ENCODE peak calls at places on chromosomes 11 and 22, in five cellular contexts. H, I, D, V and B are unnamed samples.

GRCh38 chr11:96393753-96394348 is 4.0 kb downstream of the JRKL start:
- DNase-seq in H (no peak), I (peak; percentile 13), D (peak; percentile 66), V (no peak), B (peak; percentile 85)

GRCh38 chr11:112806876-112807275 is 154.3 kb upstream of the NCAM1 start:
- DNase-seq in H (no peak), I (no peak), D (no peak), V (no peak), B (no peak)

GRCh38 chr11:125070699-125071254 is 7.7 kb downstream of the SLC37A2 start:
- DNase-seq in H (no peak), I (no peak), D (peak; percentile 84), V (no peak), B (no peak)

GRCh38 chr22:49202226-49202625 is 625.4 kb downstream of the BRD1 start:
- DNase-seq in H (no peak), I (no peak), D (no peak), V (no peak), B (no peak)

GRCh38 chr11:102280237-102280833 is 36.9 kb upstream of the BIRC3 start:
- DNase-seq in H (no peak), I (no peak), D (no peak), V (no peak), B (no peak)

GRCh38 chr11:23540101-23540561 is 679.9 kb upstream of the CCDC179 start:
- DNase-seq in H (peak; percentile 54), I (peak; percentile 43), D (peak; percentile 53), V (no peak), B (peak; percentile 86)

GRCh38 chr11:73323464-73323863 is 15.4 kb downstream of the ARHGEF17 start:
- DNase-seq in H (no peak), I (no peak), D (peak; percentile 67), V (no peak), B (no peak)

GRCh38 chr11:77051511-77051910 is 15.3 kb upstream of the CAPN5 start:
- DNase-seq in H (no peak), I (no peak), D (no peak), V (no peak), B (no peak)

GRCh38 chr22:45233386-45233785 is 7.3 kb downstream of the KIAA0930 start:
- DNase-seq in H (no peak), I (no peak), D (no peak), V (no peak), B (no peak)

GRCh38 chr11:131924001-131924400 is 553.6 kb downstream of the NTM start:
- DNase-seq in H (no peak), I (no peak), D (no peak), V (no peak), B (no peak)

GRCh38 chr11:85756401-85757200 is 54.3 kb downstream of the SYTL2 start:
- DNase-seq in H (no peak), I (no peak), D (no peak), V (no peak), B (no peak)

DNA sequence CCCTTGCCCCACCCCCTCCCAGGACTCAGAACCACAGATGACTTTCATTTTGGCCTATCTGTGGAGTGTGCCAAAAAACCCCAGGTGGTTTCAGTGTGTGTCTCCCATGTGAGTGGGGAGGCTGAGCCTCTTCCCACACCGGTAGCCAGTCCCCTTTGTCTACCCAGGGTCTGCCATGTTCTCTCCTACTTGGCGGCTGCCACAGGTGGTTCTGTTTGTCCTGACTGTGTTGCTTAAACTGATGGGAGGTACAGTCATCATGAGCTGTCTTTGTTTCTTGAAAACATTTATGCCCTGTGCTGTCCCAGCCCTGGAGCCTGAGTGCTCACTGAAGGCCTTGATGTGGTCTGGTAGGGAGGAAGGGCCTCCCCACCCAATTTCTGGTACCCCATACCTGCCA is 39.7 kb upstream of the SUSD2 start:
- DNase-seq in H (no peak), I (no peak), D (peak; percentile 30), V (no peak), B (no peak)
- H3K36me3 ChIP-seq in H (no peaks in the 10 kb centered on the region), I (peaks cover 72% of the 10 kb centered on the region), D (no peaks in the 10 kb centered on the region), V (peaks cover 12% of the 10 kb centered on the region), B (no peaks in the 10 kb centered on the region)

GRCh38 chr22:27796829-27797792 is 4.4 kb downstream of the MN1 start:
- DNase-seq in H (no peak), I (no peak), D (no peak), V (no peak), B (no peak)
- H3K4me3 ChIP-seq in H (peak overlapping the region; percentile 3), I (no peak overlapping the region), D (no peak overlapping the region), V (no peak overlapping the region), B (no peak overlapping the region)

DNA sequence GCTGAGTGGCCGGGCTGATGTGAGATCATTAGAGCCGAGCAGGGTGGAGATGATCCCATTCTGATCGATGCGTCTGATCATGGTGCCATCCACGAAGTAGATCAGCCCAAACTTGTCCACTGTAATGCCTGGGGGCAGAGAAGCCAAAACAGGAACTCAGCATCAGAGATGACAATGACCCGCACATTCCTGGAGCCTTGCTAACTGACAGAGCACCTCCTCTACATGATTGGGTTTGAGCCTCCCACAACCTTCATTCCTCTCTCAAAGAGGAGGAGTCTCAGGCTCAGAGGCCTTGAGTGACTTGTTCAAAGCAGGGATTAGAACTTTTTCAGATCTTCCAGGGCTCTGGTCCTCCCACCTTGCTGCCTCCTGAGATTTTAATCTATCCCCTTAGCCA is 133.7 kb upstream of the NARS2 start:
- DNase-seq in H (no peak), I (no peak), D (no peak), V (no peak), B (no peak)
- H3K27me3 ChIP-seq in H (no peaks in the 10 kb centered on the region), I (peaks cover 8% of the 10 kb centered on the region), D (no peaks in the 10 kb centered on the region), V (no peaks in the 10 kb centered on the region), B (no peaks in the 10 kb centered on the region)

GRCh38 chr22:41841085-41841712 is 8.3 kb downstream of the SREBF2 start:
- DNase-seq in H (no peak), I (no peak), D (no peak), V (no peak), B (no peak)
- H3K36me3 ChIP-seq in H (peaks cover 9% of the 10 kb centered on the region), I (peaks cover 85% of the 10 kb centered on the region), D (peaks cover 14% of the 10 kb centered on the region), V (peaks cover 3% of the 10 kb centered on the region), B (peaks cover 46% of the 10 kb centered on the region)

DNA sequence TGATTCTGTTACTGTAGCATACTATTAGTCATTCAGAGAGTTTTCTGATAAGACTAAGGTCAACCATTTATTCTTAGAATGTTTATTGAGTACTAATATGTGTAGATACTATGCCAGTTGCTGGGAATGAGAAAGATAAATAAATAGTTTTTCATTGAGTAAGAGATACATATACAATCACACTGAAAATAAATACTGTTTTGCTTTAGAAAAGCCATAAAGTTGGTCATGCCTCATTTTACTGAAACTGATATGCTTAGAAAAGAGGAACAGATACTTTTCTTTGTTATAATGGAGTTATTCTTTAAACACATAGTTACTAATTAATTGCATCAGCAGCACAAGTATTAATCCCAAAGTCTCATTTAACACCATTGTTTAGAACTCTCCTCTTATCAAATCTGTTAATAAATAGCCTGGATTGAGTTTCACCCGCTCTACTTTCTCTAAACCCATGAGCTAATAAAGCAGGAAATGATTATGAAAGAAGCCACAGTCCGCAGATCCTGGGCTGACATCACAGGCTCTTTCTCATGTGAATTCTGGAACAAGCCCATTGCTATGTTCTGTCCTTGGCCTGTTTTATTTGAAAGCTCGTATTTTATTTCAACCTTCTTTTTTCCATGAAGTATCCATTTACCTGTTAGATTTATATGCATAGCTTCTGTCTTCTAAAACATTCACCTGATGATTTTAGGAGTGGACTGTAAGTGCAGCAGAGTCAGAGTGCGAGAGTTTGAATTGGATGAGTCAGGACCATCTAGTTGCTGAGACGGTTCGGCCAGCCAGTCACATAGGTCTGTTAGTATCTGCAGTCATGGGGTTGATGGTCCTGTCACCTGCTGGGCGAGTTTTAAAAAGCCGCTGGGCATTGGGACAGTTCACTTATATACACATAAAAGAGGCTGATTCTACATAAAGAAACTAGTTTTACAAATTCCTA is 35.5 kb downstream of the PIWIL4 start:
- DNase-seq in H (no peak), I (no peak), D (peak; percentile 88), V (no peak), B (peak; percentile 89)
- H3K4me3 ChIP-seq in H (no peak overlapping the region), I (no peak overlapping the region), D (no peak overlapping the region), V (no peak overlapping the region), B (no peak overlapping the region)

GRCh38 chr22:20236052-20236717 is 31.9 kb downstream of the RTN4R start:
- DNase-seq in H (no peak), I (no peak), D (no peak), V (no peak), B (no peak)

GRCh38 chr22:20235453-20235991 is 32.6 kb downstream of the RTN4R start:
- DNase-seq in H (no peak), I (no peak), D (no peak), V (no peak), B (no peak)

GRCh38 chr22:20238567-20239062 is 29.5 kb downstream of the RTN4R start:
- DNase-seq in H (peak; percentile 66), I (peak; percentile 82), D (no peak), V (peak; percentile 29), B (peak; percentile 91)

GRCh38 chr22:20239063-20239950 is 28.8 kb downstream of the RTN4R start:
- DNase-seq in H (no peak), I (no peak), D (no peak), V (no peak), B (no peak)

GRCh38 chr22:20237480-20238440 is 30.4 kb downstream of the RTN4R start:
- DNase-seq in H (no peak), I (peak; percentile 82), D (no peak), V (no peak), B (no peak)
- H3K27me3 ChIP-seq in H (no peaks in the 10 kb centered on the region), I (no peaks in the 10 kb centered on the region), D (no peaks in the 10 kb centered on the region), V (no peaks in the 10 kb centered on the region), B (no peaks in the 10 kb centered on the region)

DNA sequence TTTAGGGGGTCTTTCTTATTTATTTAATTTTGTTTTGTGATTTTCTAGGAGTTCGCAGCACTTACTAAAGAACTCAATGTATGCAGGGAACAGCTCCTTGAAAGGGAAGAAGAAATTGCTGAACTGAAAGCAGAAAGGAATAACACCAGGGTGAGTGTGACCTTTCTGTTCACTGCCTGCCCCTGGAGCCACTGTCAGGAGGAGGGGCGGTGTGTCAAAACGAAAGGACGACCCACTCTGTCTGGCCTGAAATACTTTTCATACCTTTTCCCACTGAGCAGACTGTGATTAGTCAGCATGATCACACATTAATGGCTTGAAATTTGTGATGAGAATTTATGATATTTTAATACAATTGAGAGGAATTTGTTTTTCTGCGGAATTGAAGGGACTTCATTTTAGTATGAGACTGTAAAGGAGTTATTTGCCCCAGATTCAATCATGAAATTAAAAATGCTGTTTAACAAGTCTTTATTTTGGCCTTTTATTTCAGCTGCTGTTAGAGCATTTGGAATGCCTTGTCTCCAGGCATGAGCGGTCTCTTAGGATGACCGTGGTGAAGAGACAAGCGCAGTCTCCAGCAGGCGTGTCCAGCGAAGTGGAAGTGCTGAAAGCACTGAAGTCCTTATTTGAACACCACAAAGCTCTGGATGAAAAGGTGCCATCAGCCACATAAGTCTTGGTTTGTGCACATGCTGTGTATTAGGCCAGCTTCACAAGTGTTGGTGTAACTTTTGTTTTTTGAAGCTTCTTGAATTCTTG is 54.0 kb downstream of the PPFIA1 start:
- DNase-seq in H (no peak), I (no peak), D (no peak), V (no peak), B (no peak)
- H3K36me3 ChIP-seq in H (peaks cover 12% of the 10 kb centered on the region), I (peaks cover 81% of the 10 kb centered on the region), D (peaks cover 6% of the 10 kb centered on the region), V (peaks cover 64% of the 10 kb centered on the region), B (peaks cover 11% of the 10 kb centered on the region)

GRCh38 chr11:45180158-45180887 is 33.9 kb downstream of the PRDM11 start:
- DNase-seq in H (no peak), I (no peak), D (no peak), V (no peak), B (no peak)
- H3K4me3 ChIP-seq in H (peak overlapping the region; percentile 55), I (no peak overlapping the region), D (no peak overlapping the region), V (no peak overlapping the region), B (no peak overlapping the region)